ENCODE peak calls at places on chromosomes 11 and 22, in four cellular contexts. S is IMR-90, I is GM12878, Q is K562. M is an unnamed sample.

GRCh38 chr11:119196833-119197483 is 9.2 kb upstream of the CBL start:
- DNase-seq in S (peak; percentile 85), I (peak; percentile 59), Q (peak; percentile 79), M (peak; percentile 82)

GRCh38 chr11:128165572-128165971 is 421.8 kb downstream of the ETS1 start:
- DNase-seq in S (no peak), I (no peak), Q (no peak), M (no peak)

GRCh38 chr11:86288776-86289507 is 13.1 kb upstream of the HIKESHI start:
- DNase-seq in S (no peak), I (no peak), Q (peak; percentile 44), M (no peak)

GRCh38 chr11:76794371-76795284 is 11.5 kb downstream of the TSKU start:
- DNase-seq in S (no peak), I (no peak), Q (no peak), M (no peak)

GRCh38 chr22:37519268-37520195 is at the start of gene CARD10:
- DNase-seq in S (no peak), I (no peak), Q (peak; percentile 67), M (no peak)

GRCh38 chr22:22879675-22880029 is 8.0 kb upstream of the IGLL5 start:
- DNase-seq in S (no peak), I (no peak), Q (no peak), M (no peak)

GRCh38 chr11:65525659-65526480 is 987 bp downstream of the SCYL1 start:
- DNase-seq in S (no peak), I (no peak), Q (no peak), M (no peak)

GRCh38 chr11:33040127-33040861 is 922 bp downstream of the TCP11L1 start:
- DNase-seq in S (peak; percentile 44), I (no peak), Q (peak; percentile 18), M (peak; percentile 73)

GRCh38 chr22:45323695-45324094 is 14.0 kb downstream of the FAM118A start:
- DNase-seq in S (no peak), I (no peak), Q (no peak), M (no peak)

GRCh38 chr11:113645593-113646349 is 60.3 kb downstream of the TMPRSS5 start:
- DNase-seq in S (no peak), I (no peak), Q (no peak), M (no peak)

GRCh38 chr11:45110562-45110961 is 35.9 kb upstream of the PRDM11 start:
- DNase-seq in S (peak; percentile 68), I (no peak), Q (peak; percentile 67), M (peak; percentile 70)

GRCh38 chr22:24338701-24339451 is 68.2 kb downstream of the SPECC1L start:
- DNase-seq in S (peak; percentile 61), I (no peak), Q (no peak), M (no peak)

GRCh38 chr11:2419638-2420501 is 19.3 kb downstream of the TSSC4 start:
- DNase-seq in S (peak; percentile 72), I (peak; percentile 16), Q (peak; percentile 84), M (peak; percentile 85)

GRCh38 chr22:30591191-30591587 is 521 bp downstream of the PES1 start:
- DNase-seq in S (peak; percentile 56), I (no peak), Q (no peak), M (no peak)

GRCh38 chr11:17531071-17531817 is 13.0 kb downstream of the USH1C start:
- DNase-seq in S (no peak), I (no peak), Q (no peak), M (no peak)

GRCh38 chr22:47090591-47091240 is 328.3 kb downstream of the TBC1D22A start:
- DNase-seq in S (peak; percentile 60), I (no peak), Q (peak; percentile 58), M (no peak)

GRCh38 chr22:38176170-38176741 is 5.4 kb downstream of the PLA2G6 start:
- DNase-seq in S (peak; percentile 98), I (peak; percentile 65), Q (no peak), M (no peak)

GRCh38 chr22:44942056-44942455 is 67.7 kb downstream of the PHF21B start:
- DNase-seq in S (no peak), I (no peak), Q (no peak), M (no peak)

GRCh38 chr11:36300651-36301050 is 4.6 kb downstream of the PRR5L start:
- DNase-seq in S (peak; percentile 17), I (no peak), Q (no peak), M (no peak)

GRCh38 chr22:49789289-49790141 is 38.2 kb downstream of the BRD1 start:
- DNase-seq in S (peak; percentile 45), I (no peak), Q (no peak), M (no peak)

GRCh38 chr11:121889931-121890330 is 226.1 kb downstream of the BLID start:
- DNase-seq in S (peak; percentile 73), I (no peak), Q (no peak), M (no peak)

GRCh38 chr11:72114570-72114969 is 2.1 kb upstream of the ANAPC15 start:
- DNase-seq in S (peak; percentile 28), I (no peak), Q (no peak), M (no peak)

GRCh38 chr22:28927526-28928089 is 44.2 kb downstream of the ZNRF3 start:
- DNase-seq in S (no peak), I (no peak), Q (peak; percentile 12), M (no peak)

GRCh38 chr11:87144266-87144665 is 106.5 kb downstream of the TMEM135 start:
- DNase-seq in S (no peak), I (no peak), Q (no peak), M (no peak)

GRCh38 chr11:119584193-119585037 is 144.6 kb downstream of the NECTIN1 start:
- DNase-seq in S (peak; percentile 63), I (no peak), Q (peak; percentile 76), M (peak; percentile 28)

GRCh38 chr11:73326929-73327811 is 19.1 kb downstream of the ARHGEF17 start:
- DNase-seq in S (peak; percentile 82), I (peak; percentile 73), Q (no peak), M (no peak)

GRCh38 chr11:1639102-1639620 is 9.6 kb downstream of the KRTAP5-5 start:
- DNase-seq in S (no peak), I (no peak), Q (no peak), M (no peak)

GRCh38 chr22:46055176-46055850 is 78.4 kb upstream of the WNT7B start:
- DNase-seq in S (no peak), I (no peak), Q (no peak), M (no peak)

GRCh38 chr11:117980716-117981115 is 5.5 kb upstream of the IL10RA start:
- DNase-seq in S (no peak), I (no peak), Q (no peak), M (no peak)
- TF ChIP-seq ELK1 in S (no peak), I (no peak), Q (no peak), M (no peak)

GRCh38 chr11:116234989-116235567 is 537.7 kb downstream of the BUD13 start:
- DNase-seq in S (no peak), I (no peak), Q (no peak), M (no peak)
- TF ChIP-seq ELK1 in S (no peak), I (no peak), Q (no peak), M (no peak)

GRCh38 chr11:70032943-70033710 is 45.0 kb upstream of the ANO1 start:
- DNase-seq in S (no peak), I (no peak), Q (no peak), M (no peak)

GRCh38 chr11:70032470-70032795 is 45.7 kb upstream of the ANO1 start:
- DNase-seq in S (no peak), I (no peak), Q (no peak), M (no peak)

GRCh38 chr11:70031631-70032469 is 46.3 kb upstream of the ANO1 start:
- DNase-seq in S (no peak), I (no peak), Q (no peak), M (no peak)

GRCh38 chr11:70034740-70035365 is 43.3 kb upstream of the ANO1 start:
- DNase-seq in S (no peak), I (no peak), Q (no peak), M (no peak)

DNA sequence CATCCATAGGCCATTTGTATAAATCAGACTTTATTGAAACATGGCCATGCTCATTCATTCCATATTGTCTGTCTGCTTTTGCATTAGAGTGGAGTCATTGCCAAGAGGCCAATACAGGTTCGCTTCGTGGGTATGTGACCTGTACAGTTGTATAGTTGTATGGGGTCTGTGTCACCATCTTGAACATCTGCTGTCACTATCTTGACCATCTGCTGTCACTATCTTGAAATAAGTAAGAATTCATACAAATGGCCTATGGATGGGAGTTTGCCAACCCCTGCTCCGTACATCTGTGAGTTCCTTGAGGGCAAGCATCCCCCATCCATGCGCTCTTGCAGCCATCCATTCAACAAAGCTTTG is 44.4 kb upstream of the ANO1 start:
- DNase-seq in S (no peak), I (no peak), Q (no peak), M (no peak)
- TF ChIP-seq ELK1 in S (no peak), I (no peak), Q (no peak), M (no peak)

GRCh38 chr11:69230856-69231425 is 63.0 kb upstream of the MYEOV start:
- DNase-seq in S (no peak), I (no peak), Q (no peak), M (no peak)
- TF ChIP-seq ELK1 in S (no peak), I (no peak), Q (no peak), M (no peak)

GRCh38 chr11:132068556-132068955 is 698.1 kb downstream of the NTM start:
- DNase-seq in S (no peak), I (no peak), Q (no peak), M (no peak)
- TF ChIP-seq ELK1 in S (no peak), I (no peak), Q (no peak), M (no peak)

GRCh38 chr22:26273011-26273675 is 103.9 kb downstream of the SEZ6L start:
- DNase-seq in S (no peak), I (no peak), Q (no peak), M (no peak)
- TF ChIP-seq ELK1 in S (no peak), I (no peak), Q (no peak), M (no peak)

DNA sequence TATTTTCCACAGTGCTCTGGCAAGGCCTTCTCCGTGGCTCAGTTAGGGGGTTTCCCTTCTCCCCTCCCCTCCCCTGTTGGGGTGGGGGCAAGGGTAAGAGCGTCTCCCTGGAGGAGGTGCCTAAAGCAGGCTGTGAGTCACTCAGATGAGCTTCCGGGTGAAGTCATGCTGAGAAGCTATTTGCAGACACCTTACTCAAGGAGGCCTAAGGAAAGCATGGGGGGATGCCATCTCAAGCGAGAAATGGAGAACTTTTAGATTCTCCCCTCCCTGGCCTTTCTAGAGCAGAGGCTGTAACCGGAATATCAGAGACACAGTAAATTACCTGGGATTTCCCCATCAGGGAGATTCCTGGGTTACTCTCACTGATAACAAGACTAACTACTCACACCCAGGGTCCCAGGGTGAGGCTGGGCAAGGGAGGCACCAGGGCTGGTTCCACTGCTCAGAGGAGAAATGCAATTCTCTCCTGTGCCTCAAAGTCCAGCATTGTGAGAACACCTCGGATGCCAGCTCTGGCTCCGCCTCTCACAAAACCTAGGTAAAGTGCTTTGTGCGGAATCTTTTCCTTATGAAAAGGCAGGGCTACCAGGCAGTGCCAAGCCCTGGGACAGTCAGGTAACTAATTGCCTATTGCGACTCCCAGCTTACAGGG is 123.6 kb downstream of the ABTB2 start:
- DNase-seq in S (peak; percentile 78), I (peak; percentile 88), Q (peak; percentile 49), M (no peak)
- TF ChIP-seq ELK1 in S (no peak), I (peak; percentile 22), Q (no peak), M (no peak)